ENCODE peak calls at places on chromosomes 6 and 20, in eight cellular contexts. K is right atrium auricular region, C is hepatocyte, I is mucosa of descending colon, U is heart left ventricle, W is left lung, L is pancreas, M is left ventricle myocardium inferior. O is an unnamed sample. For H3K9me3, the result is how much of the 10 kb centered on the place peaks cover.

GRCh38 chr6:167470101-167470835 is 145.4 kb downstream of the TTLL2 start:
- DNase-seq in K (no peak), C (no peak), I (no peak), U (no peak), W (no peak), L (no peak), M (no peak), O (no peak)

GRCh38 chr20:35369804-35370203 is 42.0 kb downstream of the UQCC1 start:
- DNase-seq in K (no peak), C (no peak), I (no peak), U (no peak), W (no peak), L (no peak), M (no peak), O (no peak)

GRCh38 chr20:54759589-54759988 is 284.2 kb downstream of the DOK5 start:
- DNase-seq in K (no peak), C (no peak), I (no peak), U (no peak), W (no peak), L (no peak), M (no peak), O (no peak)

GRCh38 chr6:116008470-116009229 is 52.0 kb downstream of the FRK start:
- DNase-seq in K (no peak), C (no peak), I (no peak), U (no peak), W (no peak), L (no peak), M (no peak), O (no peak)

GRCh38 chr6:13194852-13195251 is 133.5 kb downstream of the TBC1D7 start:
- DNase-seq in K (no peak), C (peak), I (no peak), U (peak), W (peak), L (peak), M (no peak), O (no peak)

GRCh38 chr6:89284081-89284480 is 31.0 kb downstream of the GABRR2 start:
- DNase-seq in K (no peak), C (no peak), I (no peak), U (no peak), W (no peak), L (no peak), M (no peak), O (no peak)

GRCh38 chr20:34364013-34364382 is 925 bp downstream of the ITCH start:
- DNase-seq in K (no peak), C (peak), I (no peak), U (no peak), W (no peak), L (no peak), M (no peak), O (no peak)

GRCh38 chr20:1107176-1107575 is 11.2 kb upstream of the PSMF1 start:
- DNase-seq in K (no peak), C (no peak), I (no peak), U (no peak), W (no peak), L (no peak), M (no peak), O (no peak)

GRCh38 chr6:170184324-170184723 is 106.6 kb downstream of the DLL1 start:
- DNase-seq in K (no peak), C (no peak), I (no peak), U (no peak), W (no peak), L (no peak), M (no peak), O (no peak)

GRCh38 chr6:112027942-112028674 is 25.8 kb upstream of the CCN6 start:
- DNase-seq in K (no peak), C (no peak), I (no peak), U (no peak), W (no peak), L (no peak), M (no peak), O (peak)

GRCh38 chr20:25285091-25285647 is 37.3 kb downstream of the PYGB start:
- DNase-seq in K (no peak), C (no peak), I (peak), U (peak), W (peak), L (peak), M (peak), O (no peak)

GRCh38 chr6:138403324-138403800 is 661 bp upstream of the HEBP2 start:
- DNase-seq in K (no peak), C (peak), I (peak), U (peak), W (peak), L (peak), M (peak), O (peak)

GRCh38 chr20:46830886-46831632 is 63.6 kb upstream of the EYA2 start:
- DNase-seq in K (no peak), C (no peak), I (no peak), U (no peak), W (no peak), L (no peak), M (no peak), O (no peak)

GRCh38 chr20:6768228-6769185 is 1.0 kb downstream of the BMP2 start:
- DNase-seq in K (peak), C (peak), I (peak), U (peak), W (peak), L (peak), M (peak), O (no peak)

GRCh38 chr6:101401792-101402617 is 8.5 kb downstream of the GRIK2 start:
- DNase-seq in K (no peak), C (peak), I (no peak), U (no peak), W (no peak), L (no peak), M (no peak), O (no peak)

GRCh38 chr6:53412316-53412715 is 63.6 kb upstream of the ELOVL5 start:
- DNase-seq in K (no peak), C (no peak), I (no peak), U (no peak), W (no peak), L (no peak), M (no peak), O (no peak)

GRCh38 chr20:55186228-55186627 is 710.8 kb downstream of the DOK5 start:
- DNase-seq in K (no peak), C (no peak), I (no peak), U (no peak), W (no peak), L (no peak), M (no peak), O (no peak)

GRCh38 chr20:41734506-41734945 is 116.3 kb upstream of the CHD6 start:
- DNase-seq in K (peak), C (peak), I (no peak), U (peak), W (no peak), L (peak), M (no peak), O (peak)

DNA sequence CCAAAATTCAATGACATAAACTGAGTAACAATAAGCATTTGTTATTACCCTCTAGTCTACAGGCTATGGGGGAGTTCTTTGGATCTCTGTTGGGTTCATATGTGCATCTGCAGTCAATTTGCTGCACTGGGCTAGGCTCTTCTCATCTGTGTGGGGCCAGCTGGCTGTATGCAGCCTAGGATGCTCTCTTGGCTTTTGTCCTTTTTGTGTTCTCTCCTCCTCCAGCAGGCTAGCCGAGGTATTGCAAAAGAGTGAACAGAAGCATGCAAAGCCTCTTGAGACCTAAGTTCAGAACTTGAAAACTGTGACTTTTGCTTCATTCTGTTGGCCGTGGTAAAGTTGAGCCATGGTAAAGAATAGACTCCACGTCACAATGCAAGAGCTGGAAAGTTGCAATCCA is 62.8 kb upstream of the FOXO3 start:
- DNase-seq in K (no peak), C (peak), I (no peak), U (no peak), W (no peak), L (no peak), M (no peak), O (no peak)
- TF ChIP-seq CTCF in K (no peak), C (peak), I (no peak), U (peak), W (no peak), L (peak), M (peak), O (peak)

GRCh38 chr6:27448456-27448855 is 24.4 kb downstream of the ZNF184 start:
- DNase-seq in K (no peak), C (no peak), I (no peak), U (no peak), W (no peak), L (no peak), M (no peak), O (no peak)

GRCh38 chr6:27452496-27452897 is 20.4 kb downstream of the ZNF184 start:
- DNase-seq in K (no peak), C (no peak), I (no peak), U (no peak), W (no peak), L (no peak), M (no peak), O (no peak)

GRCh38 chr6:27451660-27452390 is 21.1 kb downstream of the ZNF184 start:
- DNase-seq in K (no peak), C (no peak), I (no peak), U (no peak), W (no peak), L (no peak), M (no peak), O (no peak)
- H3K9me3 ChIP-seq in K (half or more), C (half or more), I (half or more), U (under half), W (half or more), L (under half), M (half or more), O (half or more)

DNA sequence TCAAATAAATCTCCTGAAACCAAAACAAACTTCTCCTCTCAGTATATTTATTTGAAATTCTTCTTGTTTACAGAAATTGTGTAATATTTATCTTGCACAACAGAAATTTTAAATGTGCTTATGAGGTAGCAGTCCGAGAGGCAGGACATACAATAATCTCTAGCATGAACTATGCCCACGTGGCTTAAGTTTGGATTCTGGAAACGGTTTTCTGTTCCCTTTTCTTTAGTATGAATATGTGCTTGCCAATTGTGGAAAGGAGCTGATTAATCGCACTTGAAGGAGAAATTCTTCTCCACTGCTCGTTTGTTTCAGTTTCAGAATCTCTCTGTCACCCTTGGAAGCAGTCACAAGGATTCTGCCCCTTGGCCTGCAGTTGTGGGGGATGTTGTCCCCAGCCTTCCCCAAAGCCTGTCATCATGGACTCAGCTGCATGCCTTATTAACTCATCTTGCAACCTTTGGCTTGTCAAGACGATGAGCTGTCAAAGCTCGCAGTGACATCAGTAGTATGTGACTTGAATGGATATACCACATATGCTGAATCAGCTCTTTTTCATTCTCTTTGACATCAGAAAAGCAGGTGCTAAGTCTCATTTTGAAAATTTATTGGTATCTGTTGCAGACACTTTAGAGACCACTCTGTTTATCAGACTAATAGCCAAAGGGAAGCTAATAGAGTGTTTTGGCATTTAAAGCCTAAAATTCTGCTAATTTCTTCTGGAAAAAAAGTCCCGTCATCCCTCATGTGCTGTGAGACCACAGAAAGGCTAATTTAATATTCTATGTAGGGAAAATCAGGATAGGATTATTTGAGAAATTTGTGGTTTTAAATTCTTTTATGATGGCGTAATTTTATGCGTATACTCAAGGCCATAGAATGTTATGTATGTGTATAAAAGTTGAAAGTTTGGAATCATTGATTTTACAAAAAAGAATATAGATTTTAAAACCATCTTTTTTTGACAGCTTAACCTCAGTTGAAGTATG is 186.8 kb downstream of the ARID1B start:
- DNase-seq in K (no peak), C (peak), I (no peak), U (no peak), W (no peak), L (no peak), M (no peak), O (no peak)
- H3K4me3 ChIP-seq in K (peak), C (no peak), I (no peak), U (peak), W (no peak), L (no peak), M (peak), O (no peak)

DNA sequence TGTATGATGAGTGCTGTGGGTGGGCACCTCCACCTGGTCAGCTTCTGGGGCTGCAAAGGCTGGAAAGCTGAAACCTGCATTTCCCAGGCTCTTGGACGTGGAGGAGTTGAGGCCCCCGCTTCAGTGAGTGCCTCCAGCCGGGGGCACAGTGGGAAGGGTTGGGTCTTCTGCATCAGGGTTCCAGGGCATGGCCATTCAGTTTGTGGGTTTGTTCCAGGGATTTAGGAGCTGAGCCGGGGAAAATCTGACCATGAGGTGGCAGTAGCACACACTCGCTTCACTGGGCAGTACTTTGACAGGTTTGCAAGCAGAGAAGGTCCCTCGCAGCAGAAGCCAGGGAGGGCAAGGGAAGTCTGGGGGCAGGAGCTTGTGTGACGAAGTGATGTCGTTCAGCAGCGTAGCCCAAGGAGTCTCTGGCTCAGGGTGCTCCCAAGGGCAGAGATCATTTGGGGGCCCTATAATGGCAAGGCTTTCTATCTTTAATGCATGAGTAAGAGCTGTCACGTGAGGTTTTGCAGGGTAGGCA is 69.5 kb upstream of the SULF2 start:
- DNase-seq in K (no peak), C (peak), I (no peak), U (no peak), W (no peak), L (no peak), M (no peak), O (no peak)
- TF ChIP-seq CTCF in K (no peak), C (peak), I (no peak), U (peak), W (no peak), L (no peak), M (peak), O (no peak)

DNA sequence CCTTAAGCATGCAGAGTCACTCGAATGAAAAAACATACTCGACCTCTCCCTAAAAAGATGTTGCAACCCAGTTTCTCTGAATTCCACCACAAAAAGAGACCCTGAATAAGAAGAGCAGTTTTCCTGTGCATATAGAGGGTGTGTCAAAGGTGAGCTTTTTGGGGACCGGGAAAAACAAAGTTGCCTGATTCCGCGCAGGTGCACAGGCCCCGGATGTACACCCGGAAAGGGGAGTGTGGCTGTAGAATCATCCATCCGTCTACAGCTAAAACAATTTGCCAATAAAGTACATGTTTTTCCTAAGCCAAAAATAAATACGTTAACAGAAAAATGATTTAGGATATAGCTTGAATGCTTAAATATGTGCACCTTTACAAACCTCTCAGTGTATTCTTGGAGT is 41.2 kb upstream of the IRF4 start:
- DNase-seq in K (no peak), C (no peak), I (no peak), U (no peak), W (no peak), L (no peak), M (no peak), O (no peak)
- H3K9me3 ChIP-seq in K (under half), C (under half), I (under half), U (under half), W (under half), L (under half), M (under half), O (under half)

GRCh38 chr6:151248295-151248694 is 8.5 kb downstream of the AKAP12 start:
- DNase-seq in K (no peak), C (no peak), I (no peak), U (no peak), W (no peak), L (no peak), M (no peak), O (no peak)

GRCh38 chr6:151241853-151242252 is 2.1 kb downstream of the AKAP12 start:
- DNase-seq in K (no peak), C (no peak), I (no peak), U (no peak), W (no peak), L (no peak), M (no peak), O (no peak)

GRCh38 chr6:151252626-151253025 is 12.9 kb downstream of the AKAP12 start:
- DNase-seq in K (no peak), C (no peak), I (no peak), U (no peak), W (no peak), L (no peak), M (no peak), O (no peak)

GRCh38 chr6:151242420-151242841 is 2.7 kb downstream of the AKAP12 start:
- DNase-seq in K (no peak), C (no peak), I (no peak), U (no peak), W (no peak), L (no peak), M (no peak), O (no peak)

DNA sequence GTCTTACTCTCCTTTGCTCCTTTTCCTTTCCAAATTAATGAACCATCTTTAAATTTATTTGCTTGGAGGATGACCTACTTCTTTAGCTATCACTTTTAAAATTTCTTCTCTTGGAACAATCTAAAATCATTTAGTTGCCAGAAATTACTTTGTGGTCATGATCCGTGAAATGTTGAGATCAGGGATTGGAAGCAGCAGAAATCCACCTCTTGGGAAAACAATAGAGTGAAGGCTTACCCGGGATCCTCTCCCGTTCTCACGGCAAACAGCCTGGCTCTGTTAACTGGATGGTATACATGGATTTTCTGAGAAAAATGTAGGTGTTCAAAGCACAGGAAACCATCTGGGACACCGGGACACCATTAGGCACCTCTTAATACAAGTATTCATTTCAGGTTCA is 7.7 kb downstream of the AKAP12 start:
- DNase-seq in K (no peak), C (no peak), I (no peak), U (no peak), W (no peak), L (no peak), M (no peak), O (no peak)
- H3K4me3 ChIP-seq in K (no peak), C (no peak), I (no peak), U (no peak), W (no peak), L (no peak), M (no peak), O (no peak)

O was measured in CD8-positive, alpha-beta T cell.